ENCODE peak calls at places on chromosomes 4 and X, in seven cellular contexts. Z is IMR-90, I is heart left ventricle, E is stomach, D is cardiac muscle cell, W is AG04449, R is neural progenitor cell. J is an unnamed sample.

GRCh38 chrX:137194164-137194563 is 160.4 kb upstream of the GPR101 start:
- DNase-seq in E (peak; percentile 27), I (no peak), D (peak; percentile 49), Z (peak; percentile 21), W (no peak), R (peak; percentile 56), J (peak; percentile 21)

GRCh38 chr4:183607894-183608293 is 51.1 kb downstream of the RWDD4 start:
- DNase-seq in R (no peak), Z (no peak), E (no peak), D (no peak), W (no peak), I (no peak), J (no peak)

GRCh38 chr4:124738994-124739393 is 26.5 kb upstream of the ANKRD50 start:
- DNase-seq in Z (no peak), W (no peak), R (peak; percentile 30), D (no peak), I (no peak), E (no peak), J (no peak)

GRCh38 chrX:115362334-115363095 is 73.0 kb downstream of the LUZP4 start:
- DNase-seq in E (no peak), R (no peak), W (no peak), D (no peak), Z (peak; percentile 33), I (no peak), J (no peak)

GRCh38 chr4:55069248-55069647 is 56.1 kb downstream of the KDR start:
- DNase-seq in E (no peak), Z (no peak), I (peak; percentile 65), D (no peak), R (no peak), W (no peak), J (peak; percentile 86)

GRCh38 chr4:185470503-185471195 is 884 bp downstream of the CCDC110 start:
- DNase-seq in D (peak; percentile 11), R (peak; percentile 37), E (peak; percentile 76), Z (peak; percentile 12), W (no peak), I (peak; percentile 66), J (peak; percentile 34)

GRCh38 chr4:74501579-74501978 is 56.6 kb downstream of the AREG start:
- DNase-seq in I (no peak), Z (peak; percentile 95), R (no peak), W (peak; percentile 63), E (no peak), D (no peak), J (peak; percentile 75)

GRCh38 chrX:53088136-53088974 is 5.6 kb upstream of the KANTR start:
- DNase-seq in D (peak; percentile 84), W (no peak), Z (peak; percentile 78), R (peak; percentile 89), E (peak; percentile 84), I (peak; percentile 87), J (peak; percentile 86)

GRCh38 chr4:126479709-126480108 is 1153.0 kb upstream of the INTU start:
- DNase-seq in R (no peak), W (no peak), I (no peak), E (no peak), Z (no peak), D (no peak), J (no peak)

GRCh38 chr4:14384824-14385223 is 617.5 kb upstream of the CPEB2 start:
- DNase-seq in Z (no peak), D (no peak), E (no peak), R (no peak), W (no peak), I (no peak), J (no peak)

GRCh38 chr4:73870778-73871177 is 1.6 kb downstream of the CXCL1 start:
- DNase-seq in R (no peak), Z (no peak), D (no peak), E (no peak), I (no peak), W (no peak), J (peak; percentile 63)

GRCh38 chr4:94408549-94409374 is 43.0 kb upstream of the PDLIM5 start:
- DNase-seq in I (no peak), D (peak; percentile 73), E (no peak), Z (peak; percentile 51), W (no peak), R (no peak), J (peak; percentile 69)

GRCh38 chr4:145066063-145066501 is 31.9 kb downstream of the ANAPC10 start:
- DNase-seq in R (peak; percentile 82), I (no peak), W (no peak), Z (no peak), E (no peak), D (peak; percentile 11), J (no peak)

GRCh38 chr4:113987382-113987930 is 8.0 kb upstream of the ARSJ start:
- DNase-seq in Z (no peak), I (no peak), W (no peak), E (no peak), R (peak; percentile 21), D (no peak), J (no peak)

GRCh38 chrX:10195947-10196346 is 39.2 kb downstream of the CLCN4 start:
- DNase-seq in W (no peak), D (no peak), R (no peak), Z (no peak), I (no peak), E (no peak), J (no peak)

GRCh38 chrX:38732866-38733265 is 68.4 kb upstream of the MID1IP1 start:
- DNase-seq in W (no peak), D (no peak), Z (no peak), R (no peak), I (no peak), E (no peak), J (no peak)

GRCh38 chr4:151669990-151670389 is 90.8 kb downstream of the GATB start:
- DNase-seq in W (no peak), E (no peak), R (no peak), D (no peak), I (no peak), Z (no peak), J (no peak)

GRCh38 chr4:8838911-8839431 is 32.7 kb downstream of the HMX1 start:
- DNase-seq in D (no peak), W (no peak), R (no peak), E (no peak), I (no peak), Z (no peak), J (no peak)

GRCh38 chr4:119729815-119730643 is 101.4 kb upstream of the PDE5A start:
- DNase-seq in Z (peak; percentile 98), R (no peak), D (no peak), W (peak; percentile 77), I (peak; percentile 66), E (peak; percentile 55), J (peak; percentile 81)

GRCh38 chr4:151039733-151040132 is 24.6 kb upstream of the LRBA start:
- DNase-seq in E (no peak), R (no peak), D (no peak), W (no peak), Z (no peak), I (no peak), J (no peak)

GRCh38 chrX:140391313-140391712 is 113.6 kb downstream of the SOX3 start:
- DNase-seq in R (no peak), Z (no peak), E (no peak), I (no peak), D (no peak), W (no peak), J (no peak)

GRCh38 chrX:2497961-2498780 is 2.6 kb downstream of the DHRSX start:
- DNase-seq in W (no peak), D (peak; percentile 5), Z (peak; percentile 23), R (no peak), I (no peak), E (peak; percentile 41), J (peak; percentile 30)

GRCh38 chr4:99868126-99868596 is 26.1 kb downstream of the LAMTOR3 start:
- DNase-seq in R (peak; percentile 26), E (no peak), W (no peak), Z (peak; percentile 25), D (peak; percentile 3), I (no peak), J (peak; percentile 19)

GRCh38 chr4:48963042-48963679 is 22.9 kb upstream of the CWH43 start:
- DNase-seq in W (peak; percentile 62), R (peak; percentile 90), D (peak; percentile 87), Z (peak; percentile 90), E (peak; percentile 74), I (peak; percentile 69), J (peak; percentile 94)

GRCh38 chrX:82589410-82589809 is 918.7 kb upstream of the POU3F4 start:
- DNase-seq in E (no peak), I (no peak), Z (no peak), D (no peak), W (no peak), R (no peak), J (no peak)

GRCh38 chr4:77996076-77996475 is 61.0 kb upstream of the FRAS1 start:
- DNase-seq in W (no peak), E (no peak), Z (no peak), D (no peak), I (no peak), R (no peak), J (no peak)

GRCh38 chr4:77990904-77991358 is 66.2 kb upstream of the FRAS1 start:
- DNase-seq in W (no peak), Z (no peak), D (no peak), E (no peak), I (no peak), R (no peak), J (no peak)

GRCh38 chr4:77989986-77990385 is 67.1 kb upstream of the FRAS1 start:
- DNase-seq in E (no peak), W (no peak), D (no peak), R (no peak), Z (no peak), I (no peak), J (no peak)

GRCh38 chr4:77994194-77994721 is 62.9 kb upstream of the FRAS1 start:
- DNase-seq in D (peak; percentile 86), R (peak; percentile 85), Z (peak; percentile 56), W (peak; percentile 36), E (no peak), I (no peak), J (peak; percentile 78)

DNA sequence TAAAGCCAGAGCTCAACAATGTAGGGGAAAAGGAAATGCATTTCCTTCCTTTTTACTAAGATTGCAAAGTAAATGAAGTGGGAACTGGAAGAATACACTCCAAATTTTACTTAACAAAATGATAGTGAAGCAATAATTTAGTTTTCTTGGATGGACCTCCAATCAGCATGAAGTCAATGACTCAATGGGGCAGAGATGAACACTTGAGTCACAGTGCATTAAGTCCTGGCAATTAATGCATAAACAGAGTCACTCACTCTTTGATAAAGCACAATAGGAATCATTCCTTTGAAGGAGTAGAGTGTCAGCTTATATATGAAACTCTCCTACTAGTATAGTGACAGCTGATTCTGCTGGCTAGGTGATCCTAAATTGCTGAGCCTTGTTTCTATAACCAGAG is 66.7 kb upstream of the FRAS1 start:
- DNase-seq in Z (no peak), E (no peak), W (no peak), I (no peak), R (no peak), D (no peak), J (no peak)
- TF ChIP-seq CTCF in Z (no peak), E (no peak), W (no peak), I (no peak), R (no peak), D (no peak), J (no peak)

GRCh38 chr4:141637565-141637964 is 1.2 kb downstream of the IL15 start:
- DNase-seq in Z (no peak), I (no peak), W (no peak), R (no peak), D (no peak), E (no peak), J (no peak)
- H3K4me3 ChIP-seq in Z (peak overlapping the region; percentile 85), I (peak overlapping the region; percentile 81), W (peak overlapping the region; percentile 0), R (no peak overlapping the region), D (no peak overlapping the region), E (peak overlapping the region; percentile 88), J (peak overlapping the region; percentile 84)

GRCh38 chrX:6021316-6022091 is 207.2 kb downstream of the NLGN4X start:
- DNase-seq in R (peak; percentile 57), E (peak; percentile 49), W (no peak), D (peak; percentile 66), Z (peak; percentile 0), I (no peak), J (peak; percentile 10)
- TF ChIP-seq CTCF in R (peak; percentile 72), E (no peak), W (peak; percentile 31), D (peak; percentile 37), Z (peak; percentile 35), I (peak; percentile 26), J (peak; percentile 44)

GRCh38 chrX:6890862-6891261 is 256.6 kb upstream of the STS start:
- DNase-seq in I (no peak), E (no peak), W (no peak), R (no peak), D (no peak), Z (no peak), J (no peak)
- H3K4me3 ChIP-seq in I (no peak overlapping the region), E (no peak overlapping the region), W (no peak overlapping the region), R (no peak overlapping the region), D (no peak overlapping the region), Z (no peak overlapping the region), J (no peak overlapping the region)

J was measured in fibroblast of pulmonary artery.